ENCODE peak calls at places on chromosome 19, in nine cellular contexts. U is cardiac fibroblast, N is COR-L47, S is NT2/D1, I is GF-D8, H is GM13976, E is colonic mucosa, Z is amniotic epithelial cell, B is HTR-8/SVneo. Q is an unnamed sample.

GRCh38 chr19:19074172-19074905 is 10.5 kb downstream of the SLC25A42 start:
- DNase-seq in S (no peak), E (no peak), H (no peak), I (no peak), B (no peak), N (no peak), U (no peak), Z (no peak), Q (no peak)

GRCh38 chr19:22530042-22530441 is 104.1 kb upstream of the ZNF492 start:
- DNase-seq in I (no peak), N (no peak), E (no peak), H (no peak), B (no peak), S (no peak), Z (no peak), U (no peak), Q (no peak)

GRCh38 chr19:13861392-13861713 is 15.6 kb upstream of the NANOS3 start:
- DNase-seq in N (no peak), Z (no peak), U (peak; percentile 33), H (peak; percentile 71), S (no peak), B (no peak), E (no peak), I (no peak), Q (no peak)

GRCh38 chr19:3162418-3163229 is 15.9 kb upstream of the S1PR4 start:
- DNase-seq in S (no peak), N (peak; percentile 4), E (no peak), U (peak; percentile 54), Z (peak; percentile 28), H (no peak), B (no peak), I (no peak), Q (no peak)

GRCh38 chr19:36997152-36997842 is 80.9 kb upstream of the ZNF420 start:
- DNase-seq in Z (no peak), H (no peak), S (no peak), U (no peak), E (no peak), B (no peak), N (no peak), I (no peak), Q (no peak)

GRCh38 chr19:4508698-4509097 is 9.6 kb downstream of the PLIN4 start:
- DNase-seq in Z (no peak), B (no peak), I (no peak), H (no peak), E (no peak), S (no peak), U (no peak), N (no peak), Q (peak; percentile 81)

GRCh38 chr19:39970424-39970673 is 616 bp upstream of the PSMC4 start:
- DNase-seq in I (peak; percentile 36), S (no peak), Z (no peak), B (no peak), E (no peak), U (no peak), H (no peak), N (no peak), Q (no peak)

GRCh38 chr19:4929186-4929585 is 19.9 kb downstream of the UHRF1 start:
- DNase-seq in S (no peak), Z (peak; percentile 56), B (no peak), I (no peak), U (peak; percentile 40), H (no peak), N (no peak), E (no peak), Q (no peak)

GRCh38 chr19:23312515-23312914 is 62.3 kb upstream of the ZNF724 start:
- DNase-seq in Z (no peak), B (no peak), E (no peak), H (no peak), N (no peak), S (no peak), I (no peak), U (no peak), Q (no peak)

GRCh38 chr19:2983351-2984195 is 6.2 kb downstream of the TLE6 start:
- DNase-seq in Z (peak; percentile 62), E (peak; percentile 36), I (no peak), B (no peak), U (peak; percentile 65), S (peak; percentile 68), N (peak; percentile 96), H (peak; percentile 54), Q (peak; percentile 90)

GRCh38 chr19:7427944-7428343 is 60.9 kb downstream of the PEX11G start:
- DNase-seq in I (no peak), Z (peak; percentile 92), H (no peak), U (no peak), B (no peak), N (no peak), S (no peak), E (no peak), Q (no peak)

GRCh38 chr19:4077800-4078683 is 11.3 kb upstream of the ZBTB7A start:
- DNase-seq in S (no peak), N (no peak), U (peak; percentile 33), E (peak; percentile 81), I (no peak), Z (no peak), B (no peak), H (peak; percentile 86), Q (no peak)

GRCh38 chr19:46746281-46746965 is at the start of gene STRN4:
- DNase-seq in S (no peak), N (peak; percentile 70), B (peak; percentile 74), I (no peak), H (peak; percentile 91), E (no peak), Z (no peak), U (peak; percentile 32), Q (no peak)

GRCh38 chr19:480016-480855 is 16.1 kb upstream of the MADCAM1 start:
- DNase-seq in S (no peak), U (peak; percentile 72), N (peak; percentile 32), E (peak; percentile 78), B (no peak), Z (peak; percentile 49), H (no peak), I (peak; percentile 0), Q (peak; percentile 80)

GRCh38 chr19:33639034-33639681 is 17.4 kb downstream of the CHST8 start:
- DNase-seq in Z (no peak), B (no peak), U (no peak), H (no peak), S (no peak), N (peak; percentile 82), I (no peak), E (no peak), Q (no peak)

GRCh38 chr19:40360020-40360686 is 11.7 kb downstream of the PLD3 start:
- DNase-seq in U (no peak), B (no peak), H (no peak), Z (no peak), I (no peak), E (no peak), S (no peak), N (no peak), Q (no peak)

GRCh38 chr19:19192910-19193423 is 909 bp downstream of the RFXANK start:
- DNase-seq in Z (no peak), E (no peak), N (no peak), H (peak; percentile 64), I (no peak), B (no peak), S (no peak), U (no peak), Q (no peak)

GRCh38 chr19:10155834-10156233 is 36.1 kb upstream of the EIF3G start:
- DNase-seq in U (peak; percentile 59), N (no peak), H (no peak), Z (no peak), S (no peak), B (no peak), I (no peak), E (no peak), Q (no peak)

GRCh38 chr19:4007021-4007835 is at the start of gene PIAS4:
- DNase-seq in S (peak; percentile 94), H (peak; percentile 100), U (peak; percentile 91), Z (peak; percentile 84), N (peak; percentile 98), B (peak; percentile 92), E (peak; percentile 96), I (peak; percentile 84), Q (peak; percentile 97)

GRCh38 chr19:54464624-54465266 is 1.2 kb upstream of the LENG9 start:
- DNase-seq in U (peak; percentile 81), Z (peak; percentile 72), N (peak; percentile 50), E (peak; percentile 95), H (peak; percentile 92), I (peak; percentile 84), B (peak; percentile 87), S (peak; percentile 72), Q (peak; percentile 96)

GRCh38 chr19:54325194-54325621 is 12.2 kb upstream of the LILRA5 start:
- DNase-seq in B (peak; percentile 51), Z (peak; percentile 14), U (peak; percentile 59), I (peak; percentile 2), S (peak; percentile 25), N (no peak), H (peak; percentile 73), E (peak; percentile 29), Q (peak; percentile 51)

GRCh38 chr19:5893907-5894703 is 9.5 kb downstream of the NDUFA11 start:
- DNase-seq in H (no peak), N (no peak), Z (no peak), E (no peak), U (no peak), S (no peak), B (no peak), I (no peak), Q (no peak)

GRCh38 chr19:14434157-14434501 is 1.0 kb downstream of the PKN1 start:
- DNase-seq in Z (no peak), U (no peak), B (no peak), H (no peak), I (no peak), S (no peak), N (peak; percentile 76), E (peak; percentile 56), Q (no peak)

GRCh38 chr19:49558591-49558990 is 21.8 kb downstream of the NOSIP start:
- DNase-seq in E (no peak), I (no peak), Z (no peak), U (no peak), N (no peak), S (no peak), H (no peak), B (no peak), Q (no peak)

GRCh38 chr19:55032170-55032569 is 5.9 kb downstream of the GP6 start:
- DNase-seq in S (no peak), U (no peak), Z (no peak), N (no peak), I (no peak), E (no peak), H (no peak), B (no peak), Q (no peak)

GRCh38 chr19:46984077-46985010 is 35.3 kb upstream of the NPAS1 start:
- DNase-seq in N (peak; percentile 96), B (no peak), Z (peak; percentile 90), S (no peak), U (peak; percentile 91), H (no peak), E (no peak), I (no peak), Q (no peak)

GRCh38 chr19:36972594-36972993 is 56.5 kb downstream of the ZNF568 start:
- DNase-seq in N (no peak), S (no peak), B (no peak), E (no peak), H (no peak), U (no peak), I (no peak), Z (no peak), Q (no peak)

GRCh38 chr19:3699071-3699740 is 1.1 kb downstream of the PIP5K1C start:
- DNase-seq in E (peak; percentile 48), Z (peak; percentile 27), S (no peak), N (no peak), B (no peak), U (peak; percentile 57), I (no peak), H (peak; percentile 68), Q (peak; percentile 29)

GRCh38 chr19:36488816-36489138 is 584 bp downstream of the ZNF566 start:
- DNase-seq in B (peak; percentile 26), H (peak; percentile 51), Z (peak; percentile 2), U (peak; percentile 14), I (peak; percentile 26), S (no peak), N (peak; percentile 26), E (no peak), Q (no peak)

GRCh38 chr19:19185853-19186728 is 5.9 kb downstream of the BORCS8 start:
- DNase-seq in N (peak; percentile 60), H (peak; percentile 62), B (no peak), E (peak; percentile 57), I (peak; percentile 77), S (peak; percentile 67), U (peak; percentile 59), Z (peak; percentile 39), Q (peak; percentile 86)

GRCh38 chr19:4059931-4060620 is 6.6 kb downstream of the ZBTB7A start:
- DNase-seq in B (peak; percentile 43), I (peak; percentile 19), Z (peak; percentile 73), S (no peak), U (peak; percentile 74), H (peak; percentile 84), E (peak; percentile 90), N (no peak), Q (no peak)